ENCODE peak calls at places on chromosomes 2 and 18, in four cellular contexts. One of them, this sample, is unnamed.
A peak's percentile ranks its signal among the peaks of the same experiment; 100 is the strongest.

GRCh38 chr2:201520201-201520600 is 68.7 kb downstream of the STRADB start:
- DNase-seq in gastrocnemius medialis: no peak
- DNase-seq in cardiac muscle cell: no peak
- DNase-seq in GM12878: no peak
- DNase-seq in this sample: no peak

GRCh38 chr2:2229898-2230817 is 100.9 kb downstream of the MYT1L start:
- DNase-seq in gastrocnemius medialis: no peak
- DNase-seq in cardiac muscle cell: peak; percentile 4
- DNase-seq in GM12878: no peak
- DNase-seq in this sample: no peak

GRCh38 chr2:191350826-191351225 is 105.6 kb downstream of the MYO1B start:
- DNase-seq in gastrocnemius medialis: no peak
- DNase-seq in cardiac muscle cell: no peak
- DNase-seq in GM12878: no peak
- DNase-seq in this sample: no peak

GRCh38 chr18:68447286-68447685 is 267.6 kb downstream of the TMX3 start:
- DNase-seq in gastrocnemius medialis: no peak
- DNase-seq in cardiac muscle cell: no peak
- DNase-seq in GM12878: no peak
- DNase-seq in this sample: no peak

GRCh38 chr2:27123302-27124150 is at the start of gene ABHD1:
- DNase-seq in gastrocnemius medialis: peak; percentile 57
- DNase-seq in cardiac muscle cell: peak; percentile 66
- DNase-seq in GM12878: no peak
- DNase-seq in this sample: no peak

GRCh38 chr2:36556847-36557246 is 41.1 kb downstream of the FEZ2 start:
- DNase-seq in gastrocnemius medialis: no peak
- DNase-seq in cardiac muscle cell: no peak
- DNase-seq in GM12878: no peak
- DNase-seq in this sample: no peak

GRCh38 chr2:74002515-74003391 is 18.0 kb downstream of the TET3 start:
- DNase-seq in gastrocnemius medialis: peak; percentile 52
- DNase-seq in cardiac muscle cell: peak; percentile 94
- DNase-seq in GM12878: no peak
- DNase-seq in this sample: no peak

GRCh38 chr2:26178246-26178645 is 5.4 kb downstream of the GAREM2 start:
- DNase-seq in gastrocnemius medialis: no peak
- DNase-seq in cardiac muscle cell: no peak
- DNase-seq in GM12878: no peak
- DNase-seq in this sample: peak; percentile 25

GRCh38 chr2:86314125-86314524 is 23.3 kb downstream of the REEP1 start:
- DNase-seq in gastrocnemius medialis: no peak
- DNase-seq in cardiac muscle cell: no peak
- DNase-seq in GM12878: no peak
- DNase-seq in this sample: no peak

GRCh38 chr2:113181491-113182051 is 7.8 kb downstream of the PSD4 start:
- DNase-seq in gastrocnemius medialis: no peak
- DNase-seq in cardiac muscle cell: no peak
- DNase-seq in GM12878: no peak
- DNase-seq in this sample: no peak

GRCh38 chr2:119511989-119512388 is 12.3 kb downstream of the SCTR start:
- DNase-seq in gastrocnemius medialis: no peak
- DNase-seq in cardiac muscle cell: no peak
- DNase-seq in GM12878: no peak
- DNase-seq in this sample: no peak

GRCh38 chr2:204264068-204264693 is 281.1 kb upstream of the PARD3B start:
- DNase-seq in gastrocnemius medialis: no peak
- DNase-seq in cardiac muscle cell: no peak
- DNase-seq in GM12878: no peak
- DNase-seq in this sample: no peak

GRCh38 chr2:168712053-168712452 is 90.4 kb upstream of the NOSTRIN start:
- DNase-seq in gastrocnemius medialis: no peak
- DNase-seq in cardiac muscle cell: no peak
- DNase-seq in GM12878: peak; percentile 91
- DNase-seq in this sample: no peak

GRCh38 chr2:1826188-1826905 is 82.0 kb upstream of the PXDN start:
- DNase-seq in gastrocnemius medialis: no peak
- DNase-seq in cardiac muscle cell: no peak
- DNase-seq in GM12878: no peak
- DNase-seq in this sample: no peak

GRCh38 chr2:14654733-14655346 is 22.3 kb downstream of the LRATD1 start:
- DNase-seq in gastrocnemius medialis: no peak
- DNase-seq in cardiac muscle cell: no peak
- DNase-seq in GM12878: peak; percentile 40
- DNase-seq in this sample: no peak

GRCh38 chr2:239832995-239833727 is 192.0 kb downstream of the NDUFA10 start:
- DNase-seq in gastrocnemius medialis: no peak
- DNase-seq in cardiac muscle cell: no peak
- DNase-seq in GM12878: no peak
- DNase-seq in this sample: peak; percentile 50

GRCh38 chr2:199589303-199589702 is 131.6 kb upstream of the SATB2 start:
- DNase-seq in gastrocnemius medialis: no peak
- DNase-seq in cardiac muscle cell: no peak
- DNase-seq in GM12878: no peak
- DNase-seq in this sample: no peak

GRCh38 chr2:105143467-105144127 is 97.9 kb upstream of the GPR45 start:
- DNase-seq in gastrocnemius medialis: no peak
- DNase-seq in cardiac muscle cell: peak; percentile 50
- DNase-seq in GM12878: no peak
- DNase-seq in this sample: no peak

GRCh38 chr2:200130762-200131166 is 175.4 kb downstream of the MAIP1 start:
- DNase-seq in gastrocnemius medialis: no peak
- DNase-seq in cardiac muscle cell: no peak
- DNase-seq in GM12878: no peak
- DNase-seq in this sample: no peak

GRCh38 chr2:161427413-161428239 is 11.5 kb downstream of the TBR1 start:
- DNase-seq in gastrocnemius medialis: no peak
- DNase-seq in cardiac muscle cell: no peak
- DNase-seq in GM12878: no peak
- DNase-seq in this sample: no peak

GRCh38 chr18:76380791-76381405 is 114.1 kb downstream of the ZNF516 start:
- DNase-seq in gastrocnemius medialis: no peak
- DNase-seq in cardiac muscle cell: peak; percentile 57
- DNase-seq in GM12878: no peak
- DNase-seq in this sample: no peak

GRCh38 chr2:136238552-136239346 is 120.8 kb upstream of the CXCR4 start:
- DNase-seq in gastrocnemius medialis: no peak
- DNase-seq in cardiac muscle cell: no peak
- DNase-seq in GM12878: peak; percentile 78
- DNase-seq in this sample: no peak
- H3K4me1 ChIP-seq in gastrocnemius medialis: no peaks in the 10 kb centered on the region
- H3K4me1 ChIP-seq in cardiac muscle cell: no peaks in the 10 kb centered on the region
- H3K4me1 ChIP-seq in GM12878: peaks cover 18% of the 10 kb centered on the region
- H3K4me1 ChIP-seq in this sample: no peaks in the 10 kb centered on the region

GRCh38 chr2:100776445-100776844 is 43.5 kb upstream of the NPAS2 start:
- DNase-seq in gastrocnemius medialis: no peak
- DNase-seq in cardiac muscle cell: no peak
- DNase-seq in GM12878: no peak
- DNase-seq in this sample: no peak
- H3K4me3 ChIP-seq in gastrocnemius medialis: no peak overlapping the region
- H3K4me3 ChIP-seq in cardiac muscle cell: no peak overlapping the region
- H3K4me3 ChIP-seq in GM12878: no peak overlapping the region
- H3K4me3 ChIP-seq in this sample: no peak overlapping the region

GRCh38 chr2:9194352-9194751 is 12.3 kb upstream of the ASAP2 start:
- DNase-seq in gastrocnemius medialis: no peak
- DNase-seq in cardiac muscle cell: no peak
- DNase-seq in GM12878: no peak
- DNase-seq in this sample: peak; percentile 1
- H3K27ac ChIP-seq in gastrocnemius medialis: no peak overlapping the region
- H3K27ac ChIP-seq in cardiac muscle cell: no peak overlapping the region
- H3K27ac ChIP-seq in GM12878: no peak overlapping the region
- H3K27ac ChIP-seq in this sample: peak overlapping the region; percentile 85

GRCh38 chr2:96205238-96205637 is 3.4 kb downstream of the STARD7 start:
- DNase-seq in gastrocnemius medialis: peak; percentile 63
- DNase-seq in cardiac muscle cell: no peak
- DNase-seq in GM12878: no peak
- DNase-seq in this sample: no peak
- H3K4me1 ChIP-seq in gastrocnemius medialis: peaks cover 62% of the 10 kb centered on the region
- H3K4me1 ChIP-seq in cardiac muscle cell: peaks cover 37% of the 10 kb centered on the region
- H3K4me1 ChIP-seq in GM12878: peaks cover 25% of the 10 kb centered on the region
- H3K4me1 ChIP-seq in this sample: peaks cover 46% of the 10 kb centered on the region

This sample was measured in ascending aorta.